ENCODE peak calls at places on chromosomes 6 and 20, in seven cellular contexts. G is A549, S is transverse colon, W is SK-N-SH, D is sigmoid colon, Z is ovary, O is stomach. V is an unnamed sample. For H3K4me1, the result is how much of the 10 kb centered on the place peaks cover.

GRCh38 chr6:56002336-56002735 is 126.9 kb upstream of the BMP5 start:
- DNase-seq in G (no peak), O (no peak), Z (no peak), W (no peak), D (no peak), S (no peak), V (no peak)

GRCh38 chr6:112906737-112907136 is 559.6 kb downstream of the RFPL4B start:
- DNase-seq in W (peak), Z (no peak), D (no peak), S (no peak), G (no peak), O (no peak), V (peak)

GRCh38 chr6:161257778-161258457 is 15.9 kb downstream of the AGPAT4 start:
- DNase-seq in S (no peak), W (no peak), D (peak), O (no peak), Z (no peak), G (peak), V (no peak)

GRCh38 chr6:53496797-53497196 is 48.1 kb downstream of the GCLC start:
- DNase-seq in O (no peak), W (no peak), S (no peak), Z (no peak), G (peak), D (no peak), V (no peak)

GRCh38 chr6:168671863-168672546 is 231.0 kb downstream of the SMOC2 start:
- DNase-seq in O (no peak), D (no peak), Z (no peak), S (no peak), W (no peak), G (no peak), V (no peak)

GRCh38 chr6:106442351-106442750 is 81.8 kb downstream of the CRYBG1 start:
- DNase-seq in W (no peak), Z (no peak), O (no peak), D (no peak), S (no peak), G (no peak), V (no peak)

GRCh38 chr20:24958506-24959385 is 9.7 kb downstream of the CST7 start:
- DNase-seq in W (no peak), Z (no peak), O (no peak), S (no peak), D (peak), G (no peak), V (no peak)

GRCh38 chr6:80182291-80182690 is 75.8 kb downstream of the BCKDHB start:
- DNase-seq in W (no peak), D (no peak), Z (no peak), G (no peak), S (no peak), O (no peak), V (no peak)

GRCh38 chr6:70552974-70553373 is 13.8 kb upstream of the SDHAF4 start:
- DNase-seq in Z (no peak), O (no peak), G (no peak), W (no peak), D (no peak), S (no peak), V (no peak)

GRCh38 chr20:49460916-49461315 is 21.6 kb downstream of the KCNB1 start:
- DNase-seq in O (no peak), G (no peak), D (no peak), W (no peak), S (no peak), Z (no peak), V (no peak)

GRCh38 chr6:125884656-125885055 is 71.9 kb upstream of the HINT3 start:
- DNase-seq in W (no peak), S (no peak), O (no peak), G (no peak), D (no peak), Z (no peak), V (no peak)

GRCh38 chr20:53336892-53337291 is 256.7 kb downstream of the ZNF217 start:
- DNase-seq in G (no peak), O (no peak), Z (no peak), W (no peak), S (no peak), D (no peak), V (no peak)

GRCh38 chr6:144162977-144163376 is 12.7 kb downstream of the STX11 start:
- DNase-seq in D (no peak), W (no peak), G (no peak), O (no peak), Z (no peak), S (no peak), V (no peak)

GRCh38 chr6:145283856-145284255 is 451.5 kb downstream of the EPM2A start:
- DNase-seq in W (no peak), D (no peak), Z (no peak), O (no peak), G (no peak), S (no peak), V (no peak)

GRCh38 chr6:111663692-111664564 is 58.2 kb upstream of the TRAF3IP2 start:
- DNase-seq in G (no peak), S (no peak), W (peak), D (peak), O (no peak), Z (peak), V (no peak)

GRCh38 chr6:142954844-142955243 is 9.9 kb upstream of the HIVEP2 start:
- DNase-seq in Z (no peak), O (no peak), S (peak), D (no peak), W (no peak), G (no peak), V (no peak)

GRCh38 chr6:112680076-112680475 is 332.9 kb downstream of the RFPL4B start:
- DNase-seq in O (no peak), Z (no peak), G (no peak), W (no peak), D (no peak), S (no peak), V (no peak)

GRCh38 chr6:24987439-24987838 is 51.7 kb upstream of the RIPOR2 start:
- DNase-seq in G (no peak), W (no peak), Z (no peak), S (no peak), D (no peak), O (no peak), V (no peak)

GRCh38 chr6:24988562-24988961 is 52.8 kb upstream of the RIPOR2 start:
- DNase-seq in O (no peak), W (no peak), G (no peak), Z (no peak), D (no peak), S (no peak), V (no peak)

GRCh38 chr6:24991748-24992467 is 56.1 kb upstream of the RIPOR2 start:
- DNase-seq in S (peak), D (no peak), O (peak), G (peak), W (peak), Z (peak), V (no peak)

GRCh38 chr6:24990944-24991747 is 55.4 kb upstream of the RIPOR2 start:
- DNase-seq in G (no peak), S (no peak), O (no peak), Z (no peak), D (no peak), W (no peak), V (no peak)

GRCh38 chr6:24990227-24990843 is 54.6 kb upstream of the RIPOR2 start:
- DNase-seq in D (no peak), Z (no peak), S (no peak), O (no peak), W (no peak), G (peak), V (no peak)
- H3K4me1 ChIP-seq in D (under half), Z (under half), S (under half), O (under half), W (under half), G (under half), V (under half)

DNA sequence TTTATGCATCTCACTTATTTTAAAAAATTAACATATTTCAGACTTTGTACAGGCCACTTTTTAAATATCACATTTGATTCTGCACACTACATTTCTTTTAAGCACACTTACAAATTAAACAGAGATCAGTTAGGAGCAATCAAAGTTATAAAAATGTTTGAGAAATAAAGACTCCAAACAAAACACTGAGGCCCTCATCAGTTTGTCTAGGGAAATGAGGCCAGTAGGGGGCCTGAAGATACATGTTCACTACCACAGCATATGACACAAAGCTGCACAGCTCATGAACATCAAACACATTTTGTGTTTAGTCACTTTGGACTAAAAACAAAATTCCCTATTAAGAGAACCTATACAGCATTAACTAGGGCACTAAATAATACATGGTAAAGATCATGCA is 180.5 kb downstream of the PDE7B start:
- DNase-seq in D (no peak), G (peak), W (peak), S (no peak), Z (peak), O (no peak), V (no peak)
- TF ChIP-seq CTCF in D (no peak), G (peak), W (peak), S (peak), Z (peak), O (no peak), V (peak)

GRCh38 chr20:62666736-62667529 is 24.6 kb downstream of the SLCO4A1 start:
- DNase-seq in W (no peak), O (peak), D (no peak), G (no peak), S (peak), Z (no peak), V (peak)
- TF ChIP-seq EP300 in W (no peak), O (no peak), D (no peak), G (no peak), S (no peak), Z (no peak), V (no peak)

GRCh38 chr20:9515211-9515580 is 806 bp downstream of the LAMP5 start:
- DNase-seq in D (no peak), W (peak), Z (no peak), G (no peak), O (no peak), S (no peak), V (no peak)
- H3K4me1 ChIP-seq in D (under half), W (under half), Z (under half), G (under half), O (under half), S (under half), V (under half)

DNA sequence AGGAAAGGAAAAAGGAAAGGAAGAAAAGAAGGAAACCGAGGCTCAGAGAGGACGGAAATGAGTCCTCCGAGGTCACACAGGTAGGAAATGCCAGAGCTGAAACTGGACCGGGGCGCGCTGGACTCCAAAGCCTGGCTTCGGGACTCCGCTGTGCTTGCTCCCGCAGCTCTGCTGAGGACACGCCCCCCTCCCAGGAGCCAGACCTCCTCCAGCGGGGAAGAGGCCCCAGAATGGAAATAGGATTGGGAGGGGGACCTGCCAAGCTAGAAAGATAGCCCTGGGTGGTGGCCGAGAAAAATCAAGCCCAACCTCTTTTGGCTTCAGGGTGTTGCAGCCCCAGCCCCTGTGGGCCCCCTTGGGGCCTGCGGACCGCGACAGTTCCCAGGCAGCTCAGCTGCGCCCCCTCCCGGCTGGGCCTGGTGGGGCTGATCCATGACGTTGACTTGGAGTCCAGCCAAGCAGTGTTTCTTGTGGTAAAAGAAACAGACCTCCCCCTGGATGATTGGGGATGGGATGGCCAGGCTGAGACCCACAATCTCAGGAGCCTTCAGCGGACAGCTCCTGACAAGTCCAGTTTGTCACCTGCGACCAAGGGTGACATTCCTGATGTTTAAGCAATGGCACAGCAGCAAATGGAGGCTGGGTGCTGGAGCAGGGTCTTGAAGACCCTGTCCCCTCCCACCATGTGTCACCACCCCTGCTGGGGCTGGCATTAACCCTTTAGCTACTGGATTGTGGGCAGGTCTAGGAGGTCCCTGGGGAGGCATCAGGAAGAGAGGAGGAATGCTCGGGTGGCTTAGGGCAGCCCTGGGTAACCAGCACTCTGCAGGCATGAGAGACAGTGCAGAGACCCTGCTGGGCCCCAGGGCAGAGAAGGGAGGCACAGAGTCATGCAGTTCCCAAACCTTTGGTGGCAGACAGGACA is 55.4 kb downstream of the RIPOR3 start:
- DNase-seq in O (peak), S (peak), Z (peak), G (peak), D (peak), W (peak), V (no peak)
- TF ChIP-seq CTCF in O (peak), S (peak), Z (peak), G (peak), D (peak), W (peak), V (peak)

GRCh38 chr6:26065952-26066380 is 21.3 kb upstream of the HFE start:
- DNase-seq in G (peak), W (peak), O (peak), D (peak), S (peak), Z (peak), V (no peak)
- TF ChIP-seq EP300 in G (no peak), W (no peak), O (no peak), D (no peak), S (no peak), Z (no peak), V (peak)

GRCh38 chr6:137708481-137708880 is 158.6 kb upstream of the TNFAIP3 start:
- DNase-seq in O (no peak), G (no peak), S (no peak), Z (no peak), D (no peak), W (no peak), V (no peak)
- H3K4me1 ChIP-seq in O (under half), G (under half), S (under half), Z (under half), D (under half), W (under half), V (under half)

DNA sequence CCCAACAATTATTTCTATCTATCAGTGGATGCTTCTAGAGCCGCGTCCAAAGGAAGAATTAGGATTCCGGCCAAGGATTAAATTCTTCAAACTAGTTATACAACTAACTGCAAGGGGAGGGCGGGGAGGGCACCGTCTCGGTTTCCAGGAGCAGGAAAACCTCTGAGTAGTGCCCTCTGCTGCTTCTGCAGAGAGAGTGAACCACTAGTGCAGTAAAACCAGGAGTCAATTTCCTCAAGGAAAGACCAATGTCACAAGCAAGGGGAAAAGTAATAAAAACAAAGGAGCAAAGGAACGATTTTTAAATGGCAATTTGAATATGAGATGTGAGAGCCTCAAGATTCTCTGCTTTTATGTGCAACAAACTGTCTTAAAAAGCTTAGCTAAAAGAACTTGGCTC is 16.5 kb upstream of the UBE2J1 start:
- DNase-seq in S (peak), D (peak), W (no peak), O (peak), G (peak), Z (peak), V (peak)
- TF ChIP-seq CTCF in S (peak), D (peak), W (peak), O (peak), G (peak), Z (peak), V (peak)

DNA sequence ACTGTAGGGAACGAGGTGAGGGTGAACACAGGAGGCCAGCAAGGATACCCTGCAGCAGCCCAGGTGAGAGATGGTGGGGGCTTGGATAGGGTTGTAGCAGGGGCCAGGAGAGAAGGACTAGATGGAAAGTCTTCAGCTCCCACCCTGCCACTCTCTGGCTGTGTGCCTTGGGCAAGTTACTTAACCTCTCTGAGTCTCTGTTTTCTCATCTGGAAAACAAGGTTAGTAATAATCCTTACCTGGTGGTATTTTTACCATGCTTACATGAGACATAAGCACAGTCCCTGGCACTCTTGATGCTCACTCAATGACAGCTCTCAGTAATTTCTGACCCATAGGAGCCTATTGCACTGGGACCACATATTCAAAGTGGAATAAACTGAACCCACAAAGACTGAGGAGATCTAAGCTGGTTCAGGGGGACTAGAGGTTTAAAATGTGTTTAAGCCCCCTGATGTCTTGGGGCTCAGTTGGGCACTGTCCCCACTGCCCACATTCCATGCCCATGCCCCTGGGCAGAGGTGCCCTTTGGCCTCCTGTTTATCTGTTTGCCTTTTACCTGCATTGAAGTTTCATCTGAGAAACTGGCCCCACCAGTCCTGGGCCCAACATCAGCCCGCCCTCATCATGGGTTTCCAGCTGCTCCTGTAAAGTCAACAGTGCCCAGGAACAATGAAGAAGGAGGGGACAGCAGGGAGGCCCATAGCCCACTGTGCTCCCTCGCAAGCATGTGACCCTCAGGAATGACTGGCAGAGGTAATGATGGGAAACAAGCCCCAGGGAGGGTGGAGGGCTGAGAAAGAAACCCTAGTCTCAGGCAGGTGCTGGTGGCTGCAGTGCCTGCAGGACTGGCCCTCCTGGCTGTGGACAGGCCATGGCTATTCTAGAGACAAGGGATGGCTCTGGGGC is 104.0 kb downstream of the VEGFA start:
- DNase-seq in G (no peak), D (no peak), O (peak), S (peak), Z (no peak), W (no peak), V (no peak)
- TF ChIP-seq EP300 in G (no peak), D (no peak), O (no peak), S (no peak), Z (no peak), W (no peak), V (no peak)